ENCODE peak calls at places on chromosomes 11 and 22, in eight cellular contexts. X is activated CD8-positive, alpha-beta memory T cell treated with anti-CD3 and anti-CD28 coated beads for 4 hours; Y is GF-D8; M is Right ventricle myocardium superior; U is activated naive CD4-positive, alpha-beta T cell treated with anti-CD3 and anti-CD28 coated beads for 36 hours; S is left colon; V is cardiac fibroblast; H is fibroblast of pulmonary artery. E is an unnamed sample.

GRCh38 chr11:128745296-128746183 is 51.7 kb downstream of the FLI1 start:
- DNase-seq in V (peak), U (no peak), S (no peak), Y (no peak), H (peak), M (no peak), X (no peak), E (no peak)

GRCh38 chr11:674406-674805 is 20.6 kb downstream of the DEAF1 start:
- DNase-seq in Y (no peak), M (no peak), H (no peak), X (no peak), U (no peak), V (no peak), S (no peak), E (no peak)

GRCh38 chr22:17672417-17672991 is 33.9 kb downstream of the BCL2L13 start:
- DNase-seq in S (no peak), Y (no peak), M (no peak), U (no peak), V (no peak), X (no peak), H (no peak), E (no peak)

GRCh38 chr11:61927501-61927900 is 10.1 kb upstream of the RAB3IL1 start:
- DNase-seq in U (no peak), M (no peak), H (no peak), V (no peak), S (no peak), X (no peak), Y (no peak), E (no peak)

GRCh38 chr11:48036466-48036865 is 56.1 kb downstream of the PTPRJ start:
- DNase-seq in H (peak), M (no peak), V (peak), S (no peak), X (no peak), U (no peak), Y (no peak), E (no peak)

GRCh38 chr11:116882386-116882785 is 45.0 kb upstream of the APOA1 start:
- DNase-seq in S (no peak), V (no peak), X (no peak), M (no peak), Y (no peak), H (peak), U (peak), E (no peak)

GRCh38 chr22:38762607-38763006 is 6.8 kb upstream of the SUN2 start:
- DNase-seq in X (no peak), H (no peak), V (no peak), Y (no peak), S (no peak), M (no peak), U (no peak), E (no peak)

GRCh38 chr11:115944596-115944995 is 440.4 kb upstream of the CADM1 start:
- DNase-seq in V (no peak), U (no peak), M (no peak), H (no peak), Y (no peak), X (no peak), S (no peak), E (no peak)

GRCh38 chr22:37309221-37310074 is 27.1 kb downstream of the CYTH4 start:
- DNase-seq in V (no peak), Y (peak), S (peak), U (peak), X (no peak), H (no peak), M (no peak), E (peak)

GRCh38 chr11:114099392-114100178 is 40.1 kb downstream of the ZBTB16 start:
- DNase-seq in S (no peak), H (no peak), Y (no peak), U (no peak), X (no peak), V (no peak), M (no peak), E (no peak)

GRCh38 chr22:23222875-23223565 is 42.7 kb downstream of the BCR start:
- DNase-seq in M (no peak), U (no peak), Y (no peak), S (no peak), X (no peak), H (no peak), V (no peak), E (no peak)

GRCh38 chr22:45296628-45297297 is 12.0 kb downstream of the UPK3A start:
- DNase-seq in Y (no peak), H (no peak), M (no peak), V (no peak), S (no peak), X (no peak), U (peak), E (no peak)

GRCh38 chr22:38862375-38863329 is 9.4 kb downstream of the CBX6 start:
- DNase-seq in V (peak), S (peak), U (no peak), H (peak), X (no peak), Y (no peak), M (peak), E (no peak)

GRCh38 chr11:96267001-96267489 is 76.0 kb downstream of the MAML2 start:
- DNase-seq in M (no peak), S (no peak), H (no peak), X (no peak), U (no peak), V (no peak), Y (no peak), E (no peak)

GRCh38 chr11:96219981-96220623 is 122.9 kb downstream of the MAML2 start:
- DNase-seq in Y (peak), H (peak), M (peak), S (no peak), U (no peak), X (no peak), V (peak), E (no peak)

GRCh38 chr22:40922484-40923303 is 28.5 kb upstream of the RBX1 start:
- DNase-seq in S (no peak), X (no peak), Y (no peak), U (peak), M (no peak), H (peak), V (peak), E (no peak)

GRCh38 chr11:2779499-2779980 is 79.7 kb upstream of the KCNQ1OT1 start:
- DNase-seq in S (no peak), M (no peak), Y (no peak), V (no peak), H (no peak), U (peak), X (no peak), E (no peak)

GRCh38 chr11:10878408-10879214 is 20.8 kb upstream of the ZBED5 start:
- DNase-seq in Y (peak), V (peak), H (peak), S (no peak), M (no peak), U (peak), X (no peak), E (no peak)

GRCh38 chr22:24155597-24156145 is 25.6 kb upstream of the SUSD2 start:
- DNase-seq in Y (peak), X (no peak), V (peak), U (peak), H (peak), M (peak), S (peak), E (peak)

GRCh38 chr11:68369756-68370155 is 57.4 kb downstream of the LRP5 start:
- DNase-seq in Y (no peak), U (no peak), M (no peak), S (no peak), V (no peak), X (no peak), H (no peak), E (no peak)

GRCh38 chr22:41801147-41801819 is 804 bp downstream of the CCDC134 start:
- DNase-seq in M (no peak), U (no peak), X (no peak), S (no peak), H (no peak), V (no peak), Y (no peak), E (no peak)